ENCODE peak calls at places on chromosomes 7 and 10, in ten cellular contexts. Y is GM12865, G is IMR-90, L is neural crest cell, Q is HepG2, V is WERI-Rb-1, P is prostate gland, C is coronary artery, I is fibroblast of the aortic adventitia, O is endothelial cell. W is an unnamed sample.

GRCh38 chr10:29713450-29713849 is 78.7 kb upstream of the SVIL start:
- DNase-seq in Y (no peak), G (no peak), L (no peak), Q (no peak), V (no peak), P (no peak), C (no peak), I (no peak), O (no peak), W (no peak)

GRCh38 chr10:32054087-32054486 is 2.1 kb downstream of the KIF5B start:
- DNase-seq in Y (peak; percentile 3), G (peak; percentile 87), L (no peak), Q (peak; percentile 46), V (no peak), P (peak; percentile 14), C (no peak), I (peak; percentile 83), O (no peak), W (no peak)

GRCh38 chr7:45136106-45137060 is 21.2 kb upstream of the RAMP3 start:
- DNase-seq in Y (peak; percentile 84), G (peak; percentile 74), L (peak; percentile 65), Q (peak; percentile 67), V (peak; percentile 54), P (peak; percentile 40), C (no peak), I (peak; percentile 87), O (peak; percentile 67), W (peak; percentile 45)

GRCh38 chr10:111598433-111599059 is 521.7 kb downstream of the ADRA2A start:
- DNase-seq in Y (peak; percentile 73), G (peak; percentile 31), L (peak; percentile 57), Q (peak; percentile 53), V (peak; percentile 74), P (peak; percentile 10), C (no peak), I (peak; percentile 71), O (peak; percentile 63), W (peak; percentile 18)

GRCh38 chr7:119937745-119938144 is 335.2 kb upstream of the KCND2 start:
- DNase-seq in Y (no peak), G (no peak), L (no peak), Q (no peak), V (no peak), P (no peak), C (no peak), I (no peak), O (no peak), W (no peak)

GRCh38 chr7:40570218-40570617 is 435.4 kb downstream of the SUGCT start:
- DNase-seq in Y (no peak), G (peak; percentile 21), L (no peak), Q (no peak), V (no peak), P (no peak), C (no peak), I (no peak), O (no peak), W (no peak)

GRCh38 chr7:28239823-28240204 is 59.2 kb upstream of the JAZF1 start:
- DNase-seq in Y (no peak), G (no peak), L (no peak), Q (no peak), V (no peak), P (no peak), C (no peak), I (no peak), O (no peak), W (no peak)

GRCh38 chr10:35875281-35875680 is 233.2 kb upstream of the FZD8 start:
- DNase-seq in Y (no peak), G (peak; percentile 59), L (no peak), Q (no peak), V (no peak), P (no peak), C (no peak), I (peak; percentile 71), O (no peak), W (no peak)

GRCh38 chr10:88033793-88034192 is 170.4 kb downstream of the PTEN start:
- DNase-seq in Y (no peak), G (no peak), L (no peak), Q (no peak), V (no peak), P (no peak), C (no peak), I (no peak), O (no peak), W (no peak)

GRCh38 chr10:54985732-54986131 is 184.7 kb upstream of the PCDH15 start:
- DNase-seq in Y (peak; percentile 36), G (no peak), L (no peak), Q (peak; percentile 37), V (no peak), P (no peak), C (no peak), I (no peak), O (no peak), W (no peak)
- TF ChIP-seq CTCF in Y (peak; percentile 29), G (peak; percentile 33), L (peak; percentile 65), Q (peak; percentile 47), V (peak; percentile 35), P (peak; percentile 18), C (no peak), I (no peak), O (peak; percentile 77), W (no peak)

GRCh38 chr10:79270471-79271246 is 76.6 kb upstream of the PPIF start:
- DNase-seq in Y (no peak), G (no peak), L (no peak), Q (no peak), V (peak; percentile 72), P (no peak), C (no peak), I (no peak), O (no peak), W (no peak)
- TF ChIP-seq CTCF in Y (no peak), G (no peak), L (no peak), Q (no peak), V (no peak), P (no peak), C (no peak), I (no peak), O (no peak), W (no peak)

DNA sequence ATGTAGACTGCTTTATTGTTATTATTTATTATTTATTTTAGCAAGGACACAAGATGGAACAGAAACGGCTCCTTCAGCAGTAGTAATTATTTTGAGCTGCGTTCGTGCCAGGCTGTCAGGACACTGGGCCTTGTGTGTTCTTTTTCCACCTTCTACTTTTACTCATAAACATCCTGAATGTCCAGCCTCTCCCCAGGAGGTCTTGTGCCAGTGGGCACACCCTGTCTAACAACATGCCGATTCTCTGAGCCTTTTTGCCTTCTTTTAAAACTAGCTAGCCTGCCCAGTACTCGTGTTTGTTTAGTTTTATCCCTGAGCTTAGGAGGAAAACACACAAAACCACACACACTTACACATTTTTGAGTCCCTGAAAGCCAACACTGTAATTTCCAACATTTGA is 1.2 kb downstream of the SCIN start:
- DNase-seq in Y (no peak), G (no peak), L (no peak), Q (no peak), V (no peak), P (no peak), C (no peak), I (no peak), O (no peak), W (no peak)
- TF ChIP-seq CTCF in Y (no peak), G (no peak), L (no peak), Q (no peak), V (no peak), P (no peak), C (no peak), I (no peak), O (no peak), W (no peak)

DNA sequence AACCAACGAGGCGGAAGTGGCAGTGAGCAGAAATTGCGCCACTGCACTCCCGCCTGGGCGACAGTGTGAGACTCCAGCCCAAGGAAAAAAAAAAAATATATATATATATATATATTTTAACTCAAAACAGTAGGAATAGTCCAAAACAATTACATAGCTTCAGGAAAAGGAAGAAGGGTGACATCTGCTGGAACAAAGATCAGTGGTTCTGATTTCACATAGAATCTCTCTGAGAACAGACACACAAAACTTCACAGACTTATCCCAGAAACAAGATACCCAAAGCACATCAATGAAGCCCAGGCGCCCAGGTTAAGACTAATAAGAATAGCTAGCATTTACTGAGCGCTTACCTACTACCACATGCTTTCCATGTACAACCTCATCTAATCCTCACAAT is 45.0 kb downstream of the DNMBP start:
- DNase-seq in Y (no peak), G (peak; percentile 42), L (no peak), Q (no peak), V (no peak), P (no peak), C (no peak), I (peak; percentile 57), O (no peak), W (no peak)
- TF ChIP-seq CTCF in Y (no peak), G (peak; percentile 37), L (peak; percentile 22), Q (peak; percentile 23), V (peak; percentile 7), P (no peak), C (no peak), I (peak; percentile 8), O (no peak), W (peak; percentile 20)

DNA sequence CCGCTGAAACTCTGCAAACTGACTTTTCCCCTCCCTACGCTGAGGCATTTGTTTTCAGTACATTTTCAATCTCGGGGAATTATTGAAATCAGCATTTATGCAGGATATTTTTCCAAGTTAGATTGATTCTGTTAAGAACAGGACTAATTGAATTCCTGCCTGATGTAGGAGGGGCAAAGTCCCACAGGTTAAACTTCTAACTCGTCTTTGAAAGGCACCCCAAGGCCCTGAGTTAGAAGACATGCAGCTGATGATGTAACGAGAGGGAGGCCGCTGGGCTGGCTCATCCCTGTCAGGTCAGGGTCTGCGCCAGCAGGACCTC is 253.1 kb downstream of the CELF2 start:
- DNase-seq in Y (no peak), G (no peak), L (no peak), Q (no peak), V (no peak), P (no peak), C (peak; percentile 54), I (no peak), O (no peak), W (no peak)
- TF ChIP-seq CTCF in Y (no peak), G (no peak), L (peak; percentile 18), Q (no peak), V (no peak), P (no peak), C (no peak), I (no peak), O (no peak), W (no peak)

DNA sequence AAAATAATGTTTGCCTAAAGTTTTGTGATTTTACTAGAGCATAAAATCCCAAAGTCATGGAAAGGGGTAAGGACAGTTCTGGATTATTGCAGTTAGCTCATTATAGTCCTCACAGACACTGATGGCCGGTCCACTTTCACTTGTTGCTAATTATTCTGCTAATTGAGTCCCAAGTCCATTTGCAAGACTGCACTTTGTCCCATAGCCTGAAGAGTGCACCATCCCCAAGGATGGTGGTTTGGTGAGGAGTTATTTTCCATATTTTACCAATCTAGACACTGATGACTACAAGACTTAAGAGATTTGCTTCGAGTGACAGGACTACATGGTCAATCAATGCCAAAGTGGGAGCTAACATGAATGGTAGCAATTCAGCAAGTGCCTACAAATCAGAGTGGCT is 181.8 kb upstream of the CACNA2D1 start:
- DNase-seq in Y (no peak), G (peak; percentile 2), L (no peak), Q (no peak), V (no peak), P (no peak), C (no peak), I (no peak), O (no peak), W (no peak)
- TF ChIP-seq CTCF in Y (no peak), G (peak; percentile 22), L (no peak), Q (no peak), V (no peak), P (no peak), C (no peak), I (no peak), O (no peak), W (no peak)

GRCh38 chr7:143395187-143396149 is 13.2 kb downstream of the EPHA1 start:
- DNase-seq in Y (no peak), G (no peak), L (no peak), Q (peak; percentile 85), V (no peak), P (no peak), C (peak; percentile 65), I (no peak), O (no peak), W (no peak)
- TF ChIP-seq CTCF in Y (no peak), G (peak; percentile 16), L (peak; percentile 38), Q (peak; percentile 42), V (peak; percentile 15), P (no peak), C (no peak), I (no peak), O (peak; percentile 50), W (peak; percentile 3)